ENCODE peak calls at places on chromosome X, in nine cellular contexts. One of them, this sample, is unnamed.

GRCh38 chrX:83416273-83416672 is 91.8 kb upstream of the POU3F4 start:
- DNase-seq in left cardiac atrium: no peak
- DNase-seq in D341Med: no peak
- DNase-seq in fibroblast of pulmonary artery: no peak
- DNase-seq in GM23248: peak; percentile 6
- DNase-seq in activated naive CD4-positive, alpha-beta T cell treated with Interleukin-2 at 50 U/mL for 16 hours: no peak
- DNase-seq in effector CD8-positive, alpha-beta T cell: no peak
- DNase-seq in DMS79: no peak
- DNase-seq in posterior cingulate gyrus: no peak
- DNase-seq in this sample: no peak

GRCh38 chrX:45479196-45479834 is 278.6 kb upstream of the DIPK2B start:
- DNase-seq in left cardiac atrium: no peak
- DNase-seq in D341Med: no peak
- DNase-seq in fibroblast of pulmonary artery: peak; percentile 76
- DNase-seq in GM23248: peak; percentile 86
- DNase-seq in activated naive CD4-positive, alpha-beta T cell treated with Interleukin-2 at 50 U/mL for 16 hours: no peak
- DNase-seq in effector CD8-positive, alpha-beta T cell: no peak
- DNase-seq in DMS79: no peak
- DNase-seq in posterior cingulate gyrus: no peak
- DNase-seq in this sample: peak; percentile 75

GRCh38 chrX:115357316-115357715 is 67.8 kb downstream of the LUZP4 start:
- DNase-seq in left cardiac atrium: no peak
- DNase-seq in D341Med: no peak
- DNase-seq in fibroblast of pulmonary artery: no peak
- DNase-seq in GM23248: peak; percentile 43
- DNase-seq in activated naive CD4-positive, alpha-beta T cell treated with Interleukin-2 at 50 U/mL for 16 hours: no peak
- DNase-seq in effector CD8-positive, alpha-beta T cell: no peak
- DNase-seq in DMS79: no peak
- DNase-seq in posterior cingulate gyrus: no peak
- DNase-seq in this sample: no peak

GRCh38 chrX:115067812-115068211 is 50.4 kb upstream of the IL13RA2 start:
- DNase-seq in left cardiac atrium: no peak
- DNase-seq in D341Med: no peak
- DNase-seq in fibroblast of pulmonary artery: peak; percentile 32
- DNase-seq in GM23248: peak; percentile 25
- DNase-seq in activated naive CD4-positive, alpha-beta T cell treated with Interleukin-2 at 50 U/mL for 16 hours: no peak
- DNase-seq in effector CD8-positive, alpha-beta T cell: no peak
- DNase-seq in DMS79: no peak
- DNase-seq in posterior cingulate gyrus: no peak
- DNase-seq in this sample: no peak

GRCh38 chrX:23898412-23898959 is 9.3 kb downstream of the APOO start:
- DNase-seq in left cardiac atrium: no peak
- DNase-seq in D341Med: no peak
- DNase-seq in fibroblast of pulmonary artery: peak; percentile 57
- DNase-seq in GM23248: peak; percentile 75
- DNase-seq in activated naive CD4-positive, alpha-beta T cell treated with Interleukin-2 at 50 U/mL for 16 hours: no peak
- DNase-seq in effector CD8-positive, alpha-beta T cell: no peak
- DNase-seq in DMS79: no peak
- DNase-seq in posterior cingulate gyrus: no peak
- DNase-seq in this sample: no peak

GRCh38 chrX:12973561-12974216 is 1.2 kb upstream of the TMSB4X start:
- DNase-seq in left cardiac atrium: no peak
- DNase-seq in D341Med: no peak
- DNase-seq in fibroblast of pulmonary artery: no peak
- DNase-seq in GM23248: no peak
- DNase-seq in activated naive CD4-positive, alpha-beta T cell treated with Interleukin-2 at 50 U/mL for 16 hours: peak; percentile 48
- DNase-seq in effector CD8-positive, alpha-beta T cell: peak; percentile 8
- DNase-seq in DMS79: no peak
- DNase-seq in posterior cingulate gyrus: no peak
- DNase-seq in this sample: no peak

GRCh38 chrX:2913118-2913517 is 16.0 kb downstream of the ARSD start:
- DNase-seq in left cardiac atrium: no peak
- DNase-seq in D341Med: no peak
- DNase-seq in fibroblast of pulmonary artery: no peak
- DNase-seq in GM23248: no peak
- DNase-seq in activated naive CD4-positive, alpha-beta T cell treated with Interleukin-2 at 50 U/mL for 16 hours: no peak
- DNase-seq in effector CD8-positive, alpha-beta T cell: no peak
- DNase-seq in DMS79: no peak
- DNase-seq in posterior cingulate gyrus: no peak
- DNase-seq in this sample: no peak

GRCh38 chrX:38890963-38891362 is 89.7 kb downstream of the MID1IP1 start:
- DNase-seq in left cardiac atrium: no peak
- DNase-seq in D341Med: no peak
- DNase-seq in fibroblast of pulmonary artery: no peak
- DNase-seq in GM23248: no peak
- DNase-seq in activated naive CD4-positive, alpha-beta T cell treated with Interleukin-2 at 50 U/mL for 16 hours: no peak
- DNase-seq in effector CD8-positive, alpha-beta T cell: no peak
- DNase-seq in DMS79: no peak
- DNase-seq in posterior cingulate gyrus: no peak
- DNase-seq in this sample: no peak

GRCh38 chrX:22486326-22486725 is 213.6 kb downstream of the CBLL2 start:
- DNase-seq in left cardiac atrium: no peak
- DNase-seq in D341Med: no peak
- DNase-seq in fibroblast of pulmonary artery: peak; percentile 1
- DNase-seq in GM23248: no peak
- DNase-seq in activated naive CD4-positive, alpha-beta T cell treated with Interleukin-2 at 50 U/mL for 16 hours: no peak
- DNase-seq in effector CD8-positive, alpha-beta T cell: no peak
- DNase-seq in DMS79: no peak
- DNase-seq in posterior cingulate gyrus: no peak
- DNase-seq in this sample: no peak

GRCh38 chrX:78624884-78625283 is 34.2 kb downstream of the RTL3 start:
- DNase-seq in left cardiac atrium: no peak
- DNase-seq in D341Med: no peak
- DNase-seq in fibroblast of pulmonary artery: no peak
- DNase-seq in GM23248: no peak
- DNase-seq in activated naive CD4-positive, alpha-beta T cell treated with Interleukin-2 at 50 U/mL for 16 hours: no peak
- DNase-seq in effector CD8-positive, alpha-beta T cell: no peak
- DNase-seq in DMS79: no peak
- DNase-seq in posterior cingulate gyrus: no peak
- DNase-seq in this sample: no peak

GRCh38 chrX:130902446-130902782 is 595 bp downstream of the ENOX2 start:
- DNase-seq in left cardiac atrium: no peak
- DNase-seq in D341Med: no peak
- DNase-seq in fibroblast of pulmonary artery: no peak
- DNase-seq in GM23248: no peak
- DNase-seq in activated naive CD4-positive, alpha-beta T cell treated with Interleukin-2 at 50 U/mL for 16 hours: no peak
- DNase-seq in effector CD8-positive, alpha-beta T cell: no peak
- DNase-seq in DMS79: no peak
- DNase-seq in posterior cingulate gyrus: no peak
- DNase-seq in this sample: no peak

GRCh38 chrX:97860206-97860605 is 976.5 kb downstream of the RPA4 start:
- DNase-seq in left cardiac atrium: no peak
- DNase-seq in D341Med: no peak
- DNase-seq in fibroblast of pulmonary artery: no peak
- DNase-seq in GM23248: no peak
- DNase-seq in activated naive CD4-positive, alpha-beta T cell treated with Interleukin-2 at 50 U/mL for 16 hours: no peak
- DNase-seq in effector CD8-positive, alpha-beta T cell: no peak
- DNase-seq in DMS79: no peak
- DNase-seq in posterior cingulate gyrus: no peak
- DNase-seq in this sample: no peak

GRCh38 chrX:20372533-20372932 is 105.8 kb upstream of the RPS6KA3 start:
- DNase-seq in left cardiac atrium: no peak
- DNase-seq in D341Med: no peak
- DNase-seq in fibroblast of pulmonary artery: no peak
- DNase-seq in GM23248: peak; percentile 63
- DNase-seq in activated naive CD4-positive, alpha-beta T cell treated with Interleukin-2 at 50 U/mL for 16 hours: no peak
- DNase-seq in effector CD8-positive, alpha-beta T cell: no peak
- DNase-seq in DMS79: no peak
- DNase-seq in posterior cingulate gyrus: no peak
- DNase-seq in this sample: peak; percentile 14

GRCh38 chrX:12814434-12814833 is 23.2 kb downstream of the PRPS2 start:
- DNase-seq in left cardiac atrium: no peak
- DNase-seq in D341Med: peak; percentile 24
- DNase-seq in fibroblast of pulmonary artery: peak; percentile 71
- DNase-seq in GM23248: peak; percentile 56
- DNase-seq in activated naive CD4-positive, alpha-beta T cell treated with Interleukin-2 at 50 U/mL for 16 hours: peak; percentile 16
- DNase-seq in effector CD8-positive, alpha-beta T cell: peak; percentile 6
- DNase-seq in DMS79: no peak
- DNase-seq in posterior cingulate gyrus: no peak
- DNase-seq in this sample: peak; percentile 57

GRCh38 chrX:125439194-125439849 is 119.7 kb downstream of the TEX13C start:
- DNase-seq in left cardiac atrium: no peak
- DNase-seq in D341Med: no peak
- DNase-seq in fibroblast of pulmonary artery: peak; percentile 0
- DNase-seq in GM23248: no peak
- DNase-seq in activated naive CD4-positive, alpha-beta T cell treated with Interleukin-2 at 50 U/mL for 16 hours: no peak
- DNase-seq in effector CD8-positive, alpha-beta T cell: no peak
- DNase-seq in DMS79: no peak
- DNase-seq in posterior cingulate gyrus: no peak
- DNase-seq in this sample: no peak

GRCh38 chrX:77431227-77431626 is 16.0 kb upstream of the FGF16 start:
- DNase-seq in left cardiac atrium: peak; percentile 23
- DNase-seq in D341Med: no peak
- DNase-seq in fibroblast of pulmonary artery: peak; percentile 38
- DNase-seq in GM23248: peak; percentile 72
- DNase-seq in activated naive CD4-positive, alpha-beta T cell treated with Interleukin-2 at 50 U/mL for 16 hours: no peak
- DNase-seq in effector CD8-positive, alpha-beta T cell: no peak
- DNase-seq in DMS79: no peak
- DNase-seq in posterior cingulate gyrus: no peak
- DNase-seq in this sample: no peak

GRCh38 chrX:24842486-24842885 is 148.8 kb downstream of the POLA1 start:
- DNase-seq in left cardiac atrium: no peak
- DNase-seq in D341Med: no peak
- DNase-seq in fibroblast of pulmonary artery: no peak
- DNase-seq in GM23248: no peak
- DNase-seq in activated naive CD4-positive, alpha-beta T cell treated with Interleukin-2 at 50 U/mL for 16 hours: no peak
- DNase-seq in effector CD8-positive, alpha-beta T cell: no peak
- DNase-seq in DMS79: no peak
- DNase-seq in posterior cingulate gyrus: no peak
- DNase-seq in this sample: no peak

GRCh38 chrX:77595848-77596247 is 148.7 kb downstream of the FGF16 start:
- DNase-seq in left cardiac atrium: no peak
- DNase-seq in D341Med: no peak
- DNase-seq in fibroblast of pulmonary artery: no peak
- DNase-seq in GM23248: peak; percentile 52
- DNase-seq in activated naive CD4-positive, alpha-beta T cell treated with Interleukin-2 at 50 U/mL for 16 hours: no peak
- DNase-seq in effector CD8-positive, alpha-beta T cell: no peak
- DNase-seq in DMS79: no peak
- DNase-seq in posterior cingulate gyrus: no peak
- DNase-seq in this sample: no peak

GRCh38 chrX:148501121-148502066 is 977 bp downstream of the AFF2 start:
- DNase-seq in left cardiac atrium: peak; percentile 19
- DNase-seq in D341Med: peak; percentile 53
- DNase-seq in fibroblast of pulmonary artery: no peak
- DNase-seq in GM23248: no peak
- DNase-seq in activated naive CD4-positive, alpha-beta T cell treated with Interleukin-2 at 50 U/mL for 16 hours: peak; percentile 6
- DNase-seq in effector CD8-positive, alpha-beta T cell: peak; percentile 1
- DNase-seq in DMS79: no peak
- DNase-seq in posterior cingulate gyrus: no peak
- DNase-seq in this sample: no peak

GRCh38 chrX:137823257-137823656 is 257.3 kb downstream of the ZIC3 start:
- DNase-seq in left cardiac atrium: no peak
- DNase-seq in D341Med: no peak
- DNase-seq in fibroblast of pulmonary artery: no peak
- DNase-seq in GM23248: no peak
- DNase-seq in activated naive CD4-positive, alpha-beta T cell treated with Interleukin-2 at 50 U/mL for 16 hours: no peak
- DNase-seq in effector CD8-positive, alpha-beta T cell: no peak
- DNase-seq in DMS79: no peak
- DNase-seq in posterior cingulate gyrus: no peak
- DNase-seq in this sample: no peak

GRCh38 chrX:22122510-22122909 is 90.4 kb downstream of the PHEX start:
- DNase-seq in left cardiac atrium: no peak
- DNase-seq in D341Med: no peak
- DNase-seq in fibroblast of pulmonary artery: peak; percentile 60
- DNase-seq in GM23248: peak; percentile 76
- DNase-seq in activated naive CD4-positive, alpha-beta T cell treated with Interleukin-2 at 50 U/mL for 16 hours: no peak
- DNase-seq in effector CD8-positive, alpha-beta T cell: no peak
- DNase-seq in DMS79: no peak
- DNase-seq in posterior cingulate gyrus: no peak
- DNase-seq in this sample: peak; percentile 41